ENCODE peak calls at places on chromosome 1, in nine cellular contexts. O is adrenal gland, Q is ovary, L is upper lobe of left lung, I is endothelial cell of umbilical vein, F is Peyer's patch, G is HCT116, A is heart left ventricle, R is sigmoid colon. K is an unnamed sample.

GRCh38 chr1:44819257-44819593 is 10.9 kb downstream of the BTBD19 start:
- DNase-seq in O (no peak), Q (no peak), L (no peak), I (peak), F (no peak), G (no peak), A (no peak), R (peak), K (no peak)

GRCh38 chr1:96521994-96522760 is 199.4 kb upstream of the PTBP2 start:
- DNase-seq in O (no peak), Q (no peak), L (no peak), I (no peak), F (no peak), G (no peak), A (no peak), R (no peak), K (no peak)

GRCh38 chr1:97033949-97034348 is 312.4 kb downstream of the PTBP2 start:
- DNase-seq in O (no peak), Q (no peak), L (no peak), I (no peak), F (no peak), G (no peak), A (no peak), R (no peak), K (no peak)

GRCh38 chr1:107640207-107640606 is 324.8 kb downstream of the VAV3 start:
- DNase-seq in O (no peak), Q (no peak), L (no peak), I (no peak), F (no peak), G (no peak), A (no peak), R (no peak), K (no peak)

GRCh38 chr1:47843781-47844555 is 153.2 kb downstream of the TRABD2B start:
- DNase-seq in O (no peak), Q (no peak), L (no peak), I (no peak), F (peak), G (no peak), A (no peak), R (no peak), K (no peak)

GRCh38 chr1:155522069-155522468 is 40.5 kb downstream of the ASH1L start:
- DNase-seq in O (no peak), Q (no peak), L (no peak), I (no peak), F (no peak), G (no peak), A (no peak), R (no peak), K (no peak)

GRCh38 chr1:205922314-205922713 is 20.9 kb downstream of the SLC26A9 start:
- DNase-seq in O (no peak), Q (no peak), L (no peak), I (no peak), F (peak), G (no peak), A (no peak), R (peak), K (no peak)

GRCh38 chr1:84505167-84506001 is 802 bp upstream of the SPATA1 start:
- DNase-seq in O (peak), Q (no peak), L (no peak), I (peak), F (no peak), G (no peak), A (no peak), R (peak), K (peak)

GRCh38 chr1:223680188-223680587 is 14.7 kb upstream of the CAPN8 start:
- DNase-seq in O (no peak), Q (no peak), L (no peak), I (no peak), F (no peak), G (no peak), A (no peak), R (no peak), K (no peak)

GRCh38 chr1:13702425-13703127 is 2.6 kb downstream of the PRDM2 start:
- DNase-seq in O (no peak), Q (no peak), L (no peak), I (no peak), F (peak), G (no peak), A (no peak), R (no peak), K (no peak)
- TF ChIP-seq POLR2A in O (no peak), Q (no peak), L (no peak), I (no peak), F (no peak), G (no peak), A (no peak), R (no peak), K (no peak)

GRCh38 chr1:2529776-2530500 is at the start of gene HES5:
- DNase-seq in O (no peak), Q (no peak), L (peak), I (no peak), F (no peak), G (no peak), A (peak), R (no peak), K (no peak)
- TF ChIP-seq POLR2A in O (no peak), Q (no peak), L (no peak), I (no peak), F (no peak), G (no peak), A (peak), R (no peak), K (no peak)

GRCh38 chr1:25933479-25934365 is 27.5 kb upstream of the STMN1 start:
- DNase-seq in O (no peak), Q (no peak), L (no peak), I (no peak), F (no peak), G (no peak), A (no peak), R (no peak), K (no peak)
- TF ChIP-seq POLR2A in O (no peak), Q (no peak), L (no peak), I (no peak), F (no peak), G (no peak), A (no peak), R (no peak), K (no peak)

DNA sequence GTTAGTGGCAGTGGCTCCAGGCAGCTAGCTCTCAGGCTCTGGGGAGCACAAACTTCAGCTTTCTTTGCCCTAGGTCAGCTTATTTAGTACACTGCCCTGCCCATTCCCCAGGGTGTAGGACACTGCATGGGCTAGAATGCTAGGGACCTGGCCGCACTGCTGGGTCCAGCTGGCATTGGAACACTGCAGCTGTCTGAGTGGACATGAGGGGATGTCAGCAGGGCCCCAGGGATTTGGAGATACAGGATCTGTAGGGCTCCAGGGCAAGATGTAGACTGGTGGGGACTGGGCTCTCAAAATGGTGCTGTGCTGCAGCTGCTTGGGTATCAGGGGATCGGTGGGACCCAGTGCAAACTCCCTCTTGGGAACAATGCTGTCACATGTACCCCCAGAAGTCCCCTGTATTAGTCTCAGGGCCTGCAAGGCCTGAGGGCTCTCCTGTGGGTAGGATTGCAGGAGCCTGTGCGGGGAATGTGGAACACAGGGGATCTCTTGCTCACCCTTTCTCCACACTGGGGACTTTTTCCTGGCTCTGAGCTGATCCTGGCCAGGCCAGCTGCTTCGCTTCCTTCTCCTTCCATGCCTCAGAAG is 25.2 kb upstream of the TTC22 start:
- DNase-seq in O (no peak), Q (no peak), L (no peak), I (no peak), F (no peak), G (no peak), A (no peak), R (no peak), K (no peak)
- TF ChIP-seq POLR2A in O (no peak), Q (no peak), L (no peak), I (no peak), F (no peak), G (no peak), A (no peak), R (no peak), K (no peak)

K was measured in H54.